ENCODE peak calls at places on chromosomes 2 and 18, in ten cellular contexts. R, H, C, D, L, G, M, S, F and O are unnamed samples.

GRCh38 chr2:66105354-66105753 is 329.6 kb upstream of the MEIS1 start:
- DNase-seq in R (no peak), H (peak), C (no peak), D (no peak), L (no peak), G (no peak), M (no peak), S (no peak), F (no peak), O (no peak)

GRCh38 chr2:80592106-80592505 is 287.6 kb upstream of the LRRTM1 start:
- DNase-seq in R (no peak), H (no peak), C (no peak), D (no peak), L (no peak), G (no peak), M (no peak), S (no peak), F (no peak), O (no peak)

GRCh38 chr2:98453531-98453930 is 8.9 kb downstream of the INPP4A start:
- DNase-seq in R (no peak), H (no peak), C (no peak), D (no peak), L (no peak), G (no peak), M (no peak), S (no peak), F (no peak), O (no peak)

GRCh38 chr2:205696541-205697441 is 14.5 kb downstream of the NRP2 start:
- DNase-seq in R (no peak), H (peak), C (peak), D (no peak), L (no peak), G (peak), M (no peak), S (no peak), F (peak), O (no peak)

GRCh38 chr2:45004569-45005181 is 4.6 kb downstream of the SIX2 start:
- DNase-seq in R (no peak), H (no peak), C (peak), D (no peak), L (no peak), G (peak), M (no peak), S (no peak), F (no peak), O (no peak)

GRCh38 chr2:85577386-85578242 is at the start of gene VAMP8:
- DNase-seq in R (peak), H (no peak), C (no peak), D (peak), L (peak), G (no peak), M (peak), S (peak), F (no peak), O (peak)

GRCh38 chr18:23377669-23378469 is 75.2 kb upstream of the RIOK3 start:
- DNase-seq in R (no peak), H (no peak), C (peak), D (no peak), L (no peak), G (peak), M (no peak), S (peak), F (peak), O (peak)

GRCh38 chr2:44560961-44561360 is 199.2 kb downstream of the CAMKMT start:
- DNase-seq in R (no peak), H (no peak), C (peak), D (no peak), L (no peak), G (peak), M (no peak), S (no peak), F (no peak), O (no peak)

GRCh38 chr2:211435331-211435730 is 878.9 kb downstream of the CPS1 start:
- DNase-seq in R (no peak), H (no peak), C (no peak), D (no peak), L (no peak), G (no peak), M (no peak), S (no peak), F (no peak), O (no peak)

GRCh38 chr2:107698861-107699260 is 127.8 kb upstream of the RGPD4 start:
- DNase-seq in R (no peak), H (no peak), C (no peak), D (no peak), L (no peak), G (no peak), M (no peak), S (no peak), F (no peak), O (no peak)

DNA sequence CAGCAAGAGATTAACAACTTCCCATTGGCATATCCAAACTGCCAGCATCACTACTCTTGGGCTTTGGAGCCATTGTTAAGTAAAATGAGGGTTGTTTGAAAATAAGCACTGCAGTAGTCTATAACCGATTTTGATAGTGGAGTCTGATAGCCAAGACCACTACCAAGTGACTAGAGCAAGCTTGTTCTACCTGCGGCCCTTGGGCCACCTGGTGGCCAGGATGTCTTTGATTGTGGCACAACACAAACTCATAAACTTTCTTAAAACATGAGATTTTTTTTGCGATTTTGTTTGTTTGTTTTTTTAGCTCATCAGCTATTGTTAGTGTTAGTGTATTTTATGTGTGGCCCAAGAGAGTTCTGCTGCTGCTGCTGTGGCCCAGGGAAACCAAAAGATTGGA is 11.0 kb downstream of the UBE2E3 start:
- DNase-seq in R (no peak), H (no peak), C (no peak), D (no peak), L (no peak), G (no peak), M (no peak), S (no peak), F (no peak), O (no peak)
- TF ChIP-seq CTCF in R (no peak), H (no peak), C (no peak), D (peak), L (no peak), G (no peak), M (no peak), S (no peak), F (no peak), O (no peak)

GRCh38 chr2:105563000-105563719 is 164.3 kb upstream of the FHL2 start:
- DNase-seq in R (no peak), H (no peak), C (no peak), D (no peak), L (no peak), G (no peak), M (no peak), S (no peak), F (no peak), O (no peak)
- TF ChIP-seq CTCF in R (no peak), H (no peak), C (no peak), D (no peak), L (no peak), G (no peak), M (no peak), S (no peak), F (no peak), O (no peak)

GRCh38 chr2:215357660-215358059 is 45.8 kb downstream of the ATIC start:
- DNase-seq in R (no peak), H (no peak), C (peak), D (no peak), L (no peak), G (peak), M (no peak), S (no peak), F (no peak), O (no peak)

GRCh38 chr2:215356948-215357461 is 45.1 kb downstream of the ATIC start:
- DNase-seq in R (no peak), H (no peak), C (peak), D (no peak), L (no peak), G (peak), M (no peak), S (no peak), F (no peak), O (no peak)

GRCh38 chr2:215359576-215359922 is 47.7 kb downstream of the ATIC start:
- DNase-seq in R (no peak), H (no peak), C (no peak), D (no peak), L (no peak), G (no peak), M (no peak), S (no peak), F (no peak), O (no peak)

GRCh38 chr2:215358891-215359575 is 47.2 kb downstream of the ATIC start:
- DNase-seq in R (no peak), H (no peak), C (peak), D (no peak), L (no peak), G (peak), M (no peak), S (no peak), F (no peak), O (no peak)

DNA sequence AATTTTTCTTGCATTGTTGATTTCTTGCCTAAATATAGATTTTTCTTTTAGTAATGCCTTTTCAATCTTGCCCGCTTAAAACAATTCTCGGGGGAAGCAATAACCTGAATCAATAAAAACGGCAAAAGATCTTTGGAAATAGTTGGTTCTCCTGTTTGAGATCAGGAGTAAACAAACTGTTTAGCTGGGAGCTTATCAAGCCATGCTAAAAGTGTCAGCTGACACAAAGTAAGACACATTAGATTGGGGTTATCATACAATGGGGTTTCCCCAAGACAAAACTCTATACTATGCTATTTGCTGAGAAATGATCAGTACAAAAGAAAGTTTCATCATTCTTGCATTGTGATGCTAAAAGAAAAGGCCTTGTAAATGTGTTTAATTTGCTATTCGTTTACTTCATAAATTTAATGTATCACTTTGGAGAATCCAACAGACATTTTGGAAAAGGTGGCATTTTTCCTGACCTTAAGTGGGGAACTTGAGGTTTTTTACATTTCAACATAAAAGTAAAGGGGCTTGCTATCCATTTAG is 46.5 kb downstream of the ATIC start:
- DNase-seq in R (no peak), H (no peak), C (peak), D (no peak), L (no peak), G (peak), M (no peak), S (no peak), F (no peak), O (no peak)
- TF ChIP-seq CTCF in R (no peak), H (no peak), C (no peak), D (no peak), L (no peak), G (no peak), M (no peak), S (no peak), F (no peak), O (no peak)

DNA sequence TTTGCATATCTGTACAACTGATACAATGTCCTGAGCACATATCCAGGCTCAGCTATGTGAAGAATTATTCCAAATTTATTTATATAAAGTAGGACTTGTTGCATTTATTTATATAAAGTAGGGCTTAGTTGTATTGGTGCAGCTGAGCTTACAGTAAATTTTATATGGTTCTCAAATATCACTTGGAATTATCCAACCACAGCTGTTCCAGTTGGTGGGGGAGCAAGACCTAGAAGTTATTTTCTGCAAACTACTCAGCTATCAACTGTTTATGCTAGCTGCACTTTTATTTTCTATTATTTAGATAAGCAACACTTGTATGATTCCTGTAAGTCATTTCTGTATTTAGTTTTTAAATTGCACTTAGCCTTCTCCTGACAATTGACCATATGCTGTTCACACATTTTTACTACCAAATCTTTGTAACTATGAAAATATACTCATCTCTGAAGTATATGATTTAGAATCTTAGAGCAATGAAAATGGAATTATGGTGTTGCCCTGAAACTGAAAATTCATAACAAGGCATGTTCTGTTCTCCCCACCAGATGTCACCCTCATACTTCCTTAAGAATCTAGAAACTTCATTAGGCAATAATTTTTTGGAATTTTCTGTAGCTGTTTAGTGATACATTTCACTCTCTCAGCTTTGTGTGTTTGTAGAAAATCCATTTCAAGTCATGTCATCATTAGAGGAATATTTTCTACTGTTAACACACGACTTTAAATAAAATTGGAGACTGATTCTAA is 157.0 kb upstream of the CBLN2 start:
- DNase-seq in R (no peak), H (no peak), C (peak), D (peak), L (no peak), G (peak), M (no peak), S (peak), F (peak), O (peak)
- TF ChIP-seq CTCF in R (no peak), H (no peak), C (peak), D (peak), L (no peak), G (no peak), M (no peak), S (peak), F (peak), O (peak)

DNA sequence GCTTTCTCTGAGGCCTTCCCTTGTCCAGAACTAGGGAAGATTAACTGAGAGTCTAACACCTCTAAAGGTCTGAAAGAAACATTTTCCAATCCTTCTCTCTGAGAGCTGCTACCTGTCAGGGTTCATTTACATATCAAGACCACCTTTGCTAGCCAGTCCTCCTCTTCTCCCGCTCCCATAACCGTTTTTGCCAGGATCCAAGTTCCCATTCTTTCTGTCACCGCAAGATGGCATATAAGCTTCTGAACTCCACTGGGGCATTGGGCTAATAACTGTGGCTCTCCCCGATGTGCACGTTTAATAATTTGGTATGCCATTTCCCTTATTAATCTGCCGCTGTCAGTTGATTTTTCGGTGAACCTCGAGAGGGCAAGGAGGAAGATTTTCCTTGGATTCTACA is 510.3 kb upstream of the CNTNAP5 start:
- DNase-seq in R (no peak), H (no peak), C (no peak), D (no peak), L (no peak), G (no peak), M (no peak), S (no peak), F (no peak), O (no peak)
- TF ChIP-seq CTCF in R (no peak), H (no peak), C (no peak), D (no peak), L (no peak), G (no peak), M (no peak), S (no peak), F (no peak), O (no peak)

DNA sequence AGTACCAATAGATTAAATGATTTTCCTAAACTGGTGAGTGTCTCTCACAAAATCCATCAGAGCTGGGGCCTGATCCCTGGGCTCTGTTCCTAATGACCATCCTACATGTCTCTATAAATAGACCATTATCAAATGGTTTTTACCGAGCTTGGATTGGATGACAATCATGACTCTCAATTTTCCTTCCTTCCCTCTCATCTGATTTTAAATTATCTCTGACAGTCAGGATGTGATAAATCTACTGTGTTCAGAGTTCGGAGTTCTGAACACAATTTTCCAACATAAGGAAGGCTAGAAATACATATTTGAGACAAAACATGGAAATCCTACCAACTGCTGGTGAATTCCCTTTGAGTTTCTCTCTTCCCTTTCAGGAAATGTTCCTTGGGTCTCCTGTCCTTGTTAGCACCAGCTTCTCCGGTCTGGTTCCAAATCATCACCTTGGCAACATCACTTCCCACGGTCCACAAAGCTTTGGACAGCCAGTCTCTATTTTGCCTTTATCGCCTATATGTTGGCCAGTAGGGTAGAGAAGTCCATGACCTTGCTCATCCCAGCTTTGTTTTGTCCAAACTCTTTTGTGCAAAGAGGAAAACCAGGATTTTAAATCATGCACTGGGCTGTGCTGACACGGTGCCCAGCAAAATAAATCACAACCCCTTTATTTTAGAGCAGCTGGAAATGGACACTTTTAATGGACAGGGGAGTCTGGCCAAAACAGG is 139.6 kb upstream of the ITGA6 start:
- DNase-seq in R (no peak), H (peak), C (no peak), D (no peak), L (no peak), G (no peak), M (no peak), S (no peak), F (no peak), O (no peak)
- TF ChIP-seq CTCF in R (no peak), H (no peak), C (no peak), D (no peak), L (no peak), G (no peak), M (no peak), S (no peak), F (no peak), O (no peak)

GRCh38 chr18:46341989-46342525 is 237.9 kb downstream of the HAUS1 start:
- DNase-seq in R (no peak), H (no peak), C (no peak), D (no peak), L (no peak), G (no peak), M (peak), S (no peak), F (no peak), O (no peak)

GRCh38 chr18:46343456-46343855 is 239.3 kb downstream of the HAUS1 start:
- DNase-seq in R (no peak), H (no peak), C (no peak), D (no peak), L (peak), G (no peak), M (no peak), S (no peak), F (no peak), O (no peak)

GRCh38 chr18:46345181-46345465 is 240.9 kb downstream of the HAUS1 start:
- DNase-seq in R (no peak), H (no peak), C (no peak), D (no peak), L (no peak), G (no peak), M (no peak), S (no peak), F (no peak), O (no peak)

GRCh38 chr18:46344416-46345180 is 240.4 kb downstream of the HAUS1 start:
- DNase-seq in R (no peak), H (no peak), C (no peak), D (no peak), L (no peak), G (no peak), M (no peak), S (no peak), F (no peak), O (peak)

GRCh38 chr18:46343940-46344372 is 239.8 kb downstream of the HAUS1 start:
- DNase-seq in R (no peak), H (no peak), C (no peak), D (peak), L (peak), G (no peak), M (peak), S (peak), F (no peak), O (peak)
- TF ChIP-seq CTCF in R (no peak), H (no peak), C (no peak), D (peak), L (no peak), G (no peak), M (no peak), S (peak), F (no peak), O (no peak)